ENCODE peak calls at places on chromosome 1, in five cellular contexts. A, D, S, M and J are unnamed samples.

GRCh38 chr1:212401838-212402582 is 12.7 kb downstream of the PACC1 start:
- DNase-seq in A (no peak), D (no peak), S (peak; percentile 56), M (no peak), J (peak; percentile 31)

GRCh38 chr1:188723332-188724020 is 1754.2 kb downstream of the BRINP3 start:
- DNase-seq in A (no peak), D (no peak), S (no peak), M (no peak), J (no peak)

GRCh38 chr1:64323054-64323453 is 119.6 kb downstream of the UBE2U start:
- DNase-seq in A (no peak), D (no peak), S (peak; percentile 26), M (no peak), J (no peak)

GRCh38 chr1:162956922-162957321 is 95.9 kb upstream of the CCDC190 start:
- DNase-seq in A (no peak), D (no peak), S (no peak), M (no peak), J (no peak)

GRCh38 chr1:204213668-204214662 is at the start of gene GOLT1A:
- DNase-seq in A (peak; percentile 78), D (peak; percentile 65), S (peak; percentile 73), M (peak; percentile 84), J (peak; percentile 24)

GRCh38 chr1:65002508-65003315 is 36.4 kb upstream of the JAK1 start:
- DNase-seq in A (peak; percentile 98), D (no peak), S (peak; percentile 89), M (peak; percentile 87), J (no peak)

GRCh38 chr1:13543451-13543911 is 29.7 kb upstream of the LRRC38 start:
- DNase-seq in A (no peak), D (no peak), S (no peak), M (no peak), J (no peak)

GRCh38 chr1:168470821-168471473 is 72.8 kb downstream of the XCL2 start:
- DNase-seq in A (no peak), D (no peak), S (peak; percentile 95), M (no peak), J (no peak)

GRCh38 chr1:231108500-231109254 is 53.2 kb upstream of the TRIM67 start:
- DNase-seq in A (no peak), D (no peak), S (no peak), M (no peak), J (no peak)

GRCh38 chr1:147167361-147167760 is 4.9 kb downstream of the PRKAB2 start:
- DNase-seq in A (no peak), D (no peak), S (peak; percentile 96), M (no peak), J (peak; percentile 90)

GRCh38 chr1:155609515-155610256 is at the start of gene MSTO1:
- DNase-seq in A (peak; percentile 98), D (peak; percentile 93), S (peak; percentile 97), M (peak; percentile 96), J (peak; percentile 91)

GRCh38 chr1:87203890-87204289 is 124.8 kb upstream of the LMO4 start:
- DNase-seq in A (no peak), D (no peak), S (peak; percentile 58), M (no peak), J (no peak)

GRCh38 chr1:118785246-118785645 is 202.9 kb downstream of the TBX15 start:
- DNase-seq in A (no peak), D (no peak), S (peak; percentile 16), M (peak; percentile 4), J (no peak)

GRCh38 chr1:52436817-52437216 is 32.4 kb downstream of the PRPF38A start:
- DNase-seq in A (no peak), D (no peak), S (no peak), M (no peak), J (no peak)

GRCh38 chr1:33128781-33129180 is 47.8 kb downstream of the AZIN2 start:
- DNase-seq in A (no peak), D (no peak), S (no peak), M (no peak), J (no peak)

GRCh38 chr1:32361674-32362473 is 411 bp downstream of the FAM229A start:
- DNase-seq in A (peak; percentile 73), D (peak; percentile 63), S (no peak), M (peak; percentile 74), J (no peak)

GRCh38 chr1:55694297-55694696 is 479.1 kb upstream of the USP24 start:
- DNase-seq in A (no peak), D (peak; percentile 60), S (peak; percentile 28), M (no peak), J (peak; percentile 34)

GRCh38 chr1:201570886-201571624 is 32.1 kb downstream of the NAV1 start:
- DNase-seq in A (no peak), D (peak; percentile 58), S (no peak), M (no peak), J (no peak)

GRCh38 chr1:62237950-62238374 is 43.3 kb downstream of the L1TD1 start:
- DNase-seq in A (no peak), D (no peak), S (no peak), M (peak; percentile 10), J (no peak)

GRCh38 chr1:12600880-12601633 is 17.0 kb downstream of the DHRS3 start:
- DNase-seq in A (peak; percentile 79), D (peak; percentile 44), S (no peak), M (peak; percentile 75), J (no peak)

GRCh38 chr1:218785928-218786327 is 387.8 kb upstream of the LYPLAL1 start:
- DNase-seq in A (peak; percentile 81), D (no peak), S (no peak), M (no peak), J (no peak)

GRCh38 chr1:182646739-182647138 is 37.6 kb downstream of the RGS8 start:
- DNase-seq in A (no peak), D (no peak), S (no peak), M (no peak), J (no peak)

GRCh38 chr1:10853701-10854100 is 57.3 kb upstream of the CASZ1 start:
- DNase-seq in A (no peak), D (no peak), S (no peak), M (no peak), J (no peak)

GRCh38 chr1:109249654-109250401 is 489 bp downstream of the CELSR2 start:
- DNase-seq in A (no peak), D (peak; percentile 83), S (no peak), M (peak; percentile 63), J (no peak)

GRCh38 chr1:78834201-78834741 is 172.3 kb downstream of the ADGRL4 start:
- DNase-seq in A (no peak), D (no peak), S (no peak), M (no peak), J (no peak)

GRCh38 chr1:245277276-245277675 is 122.5 kb downstream of the KIF26B start:
- DNase-seq in A (no peak), D (no peak), S (no peak), M (peak; percentile 57), J (no peak)

GRCh38 chr1:77977989-77978292 is 931 bp downstream of the FUBP1 start:
- DNase-seq in A (no peak), D (no peak), S (no peak), M (no peak), J (no peak)

GRCh38 chr1:154769193-154769895 is 100.7 kb downstream of the KCNN3 start:
- DNase-seq in A (no peak), D (no peak), S (no peak), M (no peak), J (no peak)

GRCh38 chr1:105516068-105516467 is 1540.4 kb upstream of the PRMT6 start:
- DNase-seq in A (no peak), D (no peak), S (no peak), M (no peak), J (no peak)

GRCh38 chr1:24149854-24150227 is 6.9 kb upstream of the IL22RA1 start:
- DNase-seq in A (no peak), D (no peak), S (peak; percentile 88), M (no peak), J (peak; percentile 69)

GRCh38 chr1:75131593-75132420 is 2.4 kb upstream of the LHX8 start:
- DNase-seq in A (no peak), D (no peak), S (no peak), M (peak; percentile 54), J (no peak)

GRCh38 chr1:226973898-226974543 is 33.9 kb downstream of the COQ8A start:
- DNase-seq in A (peak; percentile 87), D (no peak), S (no peak), M (no peak), J (no peak)
- H3K27ac ChIP-seq in A (peak overlapping the region; percentile 89), D (peak overlapping the region; percentile 62), S (no peak overlapping the region), M (peak overlapping the region; percentile 73), J (no peak overlapping the region)

GRCh38 chr1:50720457-50721053 is 239.5 kb downstream of the FAF1 start:
- DNase-seq in A (no peak), D (no peak), S (no peak), M (no peak), J (no peak)

GRCh38 chr1:50719126-50719525 is 240.9 kb downstream of the FAF1 start:
- DNase-seq in A (no peak), D (no peak), S (no peak), M (no peak), J (no peak)

DNA sequence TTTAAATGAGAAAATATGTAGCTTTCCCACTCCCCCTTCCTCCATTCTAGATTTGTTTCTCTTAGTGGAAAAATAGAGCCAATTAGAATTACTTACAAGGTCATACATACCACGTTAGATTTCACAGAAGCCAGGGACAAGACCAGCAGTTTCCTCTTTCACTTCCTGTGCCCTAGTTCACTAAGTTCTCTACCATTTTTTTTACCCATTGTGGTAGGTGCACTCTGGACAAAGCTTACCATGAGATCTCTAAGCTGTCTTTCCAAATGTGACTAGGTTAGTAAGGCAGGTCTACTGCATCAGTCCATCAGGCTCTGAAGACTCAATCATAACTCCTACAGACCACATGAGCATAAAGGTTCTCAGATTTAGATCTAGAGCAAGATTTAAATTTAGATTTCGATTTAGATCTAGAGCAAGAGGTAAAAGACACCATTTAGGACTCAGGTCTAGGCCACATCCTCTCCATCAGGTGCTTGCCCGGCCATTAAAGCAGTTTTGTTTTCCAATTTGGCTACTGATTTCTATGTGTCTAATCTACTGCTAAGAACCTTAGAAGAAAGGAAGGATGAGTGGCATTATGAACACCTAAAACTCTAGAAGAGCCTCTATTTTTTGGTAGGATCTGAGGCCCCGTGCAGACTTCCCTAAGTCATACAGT is 235.3 kb downstream of the FAF1 start:
- DNase-seq in A (no peak), D (no peak), S (no peak), M (no peak), J (no peak)
- H3K27ac ChIP-seq in A (no peak overlapping the region), D (no peak overlapping the region), S (no peak overlapping the region), M (no peak overlapping the region), J (no peak overlapping the region)

DNA sequence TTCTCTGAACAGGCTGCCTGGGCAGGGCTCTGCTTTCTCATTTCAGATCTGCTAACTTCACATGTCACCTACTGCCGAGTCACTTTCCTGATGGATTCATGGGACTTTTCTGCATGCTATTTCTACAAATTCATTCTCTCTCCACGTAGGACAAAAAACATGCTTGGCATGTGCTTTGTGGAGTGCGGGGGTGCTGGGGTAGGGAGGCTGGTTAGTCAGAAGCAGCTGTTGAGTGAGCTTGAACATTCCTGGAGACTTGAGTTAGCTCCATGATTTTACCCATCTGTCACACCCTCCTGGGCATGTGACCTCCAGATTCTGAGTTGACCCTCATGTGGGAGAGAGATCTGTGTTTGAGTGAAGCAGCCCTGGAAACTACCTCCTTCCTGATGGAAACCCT is 71.4 kb downstream of the UCK2 start:
- DNase-seq in A (peak; percentile 80), D (no peak), S (peak; percentile 95), M (no peak), J (peak; percentile 77)
- H3K27ac ChIP-seq in A (peak overlapping the region; percentile 75), D (peak overlapping the region; percentile 80), S (peak overlapping the region; percentile 93), M (no peak overlapping the region), J (peak overlapping the region; percentile 93)

DNA sequence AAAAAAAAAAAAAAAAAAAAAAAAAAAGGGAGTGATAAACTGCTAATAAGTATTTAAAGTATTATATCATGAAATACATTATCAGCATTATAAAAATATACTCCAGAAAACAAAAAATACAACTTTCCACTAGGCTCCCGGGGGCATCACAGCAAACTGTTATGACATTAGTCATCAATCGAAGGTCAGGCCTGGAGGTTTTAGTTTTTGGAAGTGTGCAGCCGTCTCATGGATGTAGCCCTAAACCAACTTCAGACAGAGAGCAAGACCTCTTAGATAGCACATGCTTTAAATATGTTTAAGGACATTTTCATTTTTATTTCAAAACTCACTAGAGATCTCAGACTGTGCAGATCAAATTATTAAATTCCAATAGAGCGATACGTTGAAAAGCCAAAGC is 106.3 kb downstream of the RERE start:
- DNase-seq in A (no peak), D (no peak), S (no peak), M (no peak), J (no peak)
- H3K27ac ChIP-seq in A (peak overlapping the region; percentile 57), D (peak overlapping the region; percentile 37), S (no peak overlapping the region), M (peak overlapping the region; percentile 62), J (peak overlapping the region; percentile 88)